ENCODE peak calls at places on chromosomes 16 and 17, in five cellular contexts. V is OCI-LY7, U is hepatocyte, G is GM23248, T is A549. K is an unnamed sample. For H3K4me1, the result is how much of the 10 kb centered on the place peaks cover.

GRCh38 chr17:42843358-42843934 is 934 bp upstream of the AOC2 start:
- DNase-seq in V (peak), U (peak), G (peak), T (peak), K (no peak)

GRCh38 chr17:40547079-40547784 is 18.0 kb downstream of the CCR7 start:
- DNase-seq in V (peak), U (peak), G (no peak), T (no peak), K (no peak)

GRCh38 chr17:28406478-28406824 is 439 bp upstream of the SLC46A1 start:
- DNase-seq in V (no peak), U (peak), G (peak), T (no peak), K (no peak)

GRCh38 chr17:59284317-59284716 is 47.1 kb upstream of the YPEL2 start:
- DNase-seq in V (no peak), U (no peak), G (peak), T (no peak), K (no peak)

GRCh38 chr16:752008-752315 is 8.6 kb upstream of the MSLN start:
- DNase-seq in V (no peak), U (no peak), G (no peak), T (no peak), K (no peak)

GRCh38 chr16:24689128-24689527 is 40.3 kb upstream of the TNRC6A start:
- DNase-seq in V (peak), U (peak), G (peak), T (peak), K (peak)

GRCh38 chr16:700684-701584 is 4.7 kb downstream of the FBXL16 start:
- DNase-seq in V (no peak), U (peak), G (peak), T (no peak), K (peak)

GRCh38 chr17:80487511-80487910 is 11.1 kb upstream of the NPTX1 start:
- DNase-seq in V (no peak), U (no peak), G (no peak), T (no peak), K (no peak)

GRCh38 chr17:45722161-45722560 is 62.0 kb upstream of the CRHR1 start:
- DNase-seq in V (no peak), U (peak), G (peak), T (peak), K (no peak)

GRCh38 chr16:11977206-11978041 is 890 bp downstream of the SNX29 start:
- DNase-seq in V (no peak), U (peak), G (peak), T (no peak), K (no peak)

GRCh38 chr16:11980167-11980844 is 3.8 kb downstream of the SNX29 start:
- DNase-seq in V (no peak), U (no peak), G (no peak), T (no peak), K (peak)

GRCh38 chr16:11973065-11973464 is 3.5 kb upstream of the SNX29 start:
- DNase-seq in V (no peak), U (no peak), G (no peak), T (no peak), K (no peak)

GRCh38 chr16:11976850-11977205 is 294 bp downstream of the SNX29 start:
- DNase-seq in V (no peak), U (no peak), G (no peak), T (no peak), K (no peak)

DNA sequence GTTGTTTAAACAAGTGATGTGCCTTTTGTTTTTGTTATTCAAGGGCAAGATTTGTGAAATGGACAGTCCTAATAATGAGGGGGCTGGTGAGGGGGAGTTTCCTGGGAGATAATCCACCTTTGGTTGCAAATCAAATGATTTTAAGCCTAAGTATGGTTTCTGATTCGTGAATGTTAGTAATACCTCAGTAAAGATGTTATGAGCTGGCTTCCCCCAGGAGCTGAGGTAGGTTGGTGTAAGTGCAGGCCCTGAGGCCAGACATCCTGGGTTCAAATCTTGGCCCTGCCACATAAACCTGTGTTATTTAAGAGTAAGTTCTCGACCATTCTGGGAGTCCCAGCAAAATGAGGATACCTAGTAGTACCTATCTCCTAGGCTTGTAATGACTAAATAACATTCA is 1.5 kb downstream of the SNX29 start:
- DNase-seq in V (peak), U (no peak), G (peak), T (no peak), K (peak)
- H3K4me2 ChIP-seq in V (peak), U (peak), G (peak), T (peak), K (peak)

GRCh38 chr17:2210726-2211125 is 92.9 kb downstream of the SMG6 start:
- DNase-seq in V (no peak), U (no peak), G (no peak), T (no peak), K (no peak)

GRCh38 chr17:2213291-2213960 is 90.2 kb downstream of the SMG6 start:
- DNase-seq in V (no peak), U (no peak), G (peak), T (no peak), K (no peak)

GRCh38 chr17:2214047-2214717 is 89.4 kb downstream of the SMG6 start:
- DNase-seq in V (no peak), U (peak), G (peak), T (no peak), K (no peak)

GRCh38 chr17:2212328-2212981 is 91.1 kb downstream of the SMG6 start:
- DNase-seq in V (no peak), U (no peak), G (peak), T (no peak), K (no peak)

DNA sequence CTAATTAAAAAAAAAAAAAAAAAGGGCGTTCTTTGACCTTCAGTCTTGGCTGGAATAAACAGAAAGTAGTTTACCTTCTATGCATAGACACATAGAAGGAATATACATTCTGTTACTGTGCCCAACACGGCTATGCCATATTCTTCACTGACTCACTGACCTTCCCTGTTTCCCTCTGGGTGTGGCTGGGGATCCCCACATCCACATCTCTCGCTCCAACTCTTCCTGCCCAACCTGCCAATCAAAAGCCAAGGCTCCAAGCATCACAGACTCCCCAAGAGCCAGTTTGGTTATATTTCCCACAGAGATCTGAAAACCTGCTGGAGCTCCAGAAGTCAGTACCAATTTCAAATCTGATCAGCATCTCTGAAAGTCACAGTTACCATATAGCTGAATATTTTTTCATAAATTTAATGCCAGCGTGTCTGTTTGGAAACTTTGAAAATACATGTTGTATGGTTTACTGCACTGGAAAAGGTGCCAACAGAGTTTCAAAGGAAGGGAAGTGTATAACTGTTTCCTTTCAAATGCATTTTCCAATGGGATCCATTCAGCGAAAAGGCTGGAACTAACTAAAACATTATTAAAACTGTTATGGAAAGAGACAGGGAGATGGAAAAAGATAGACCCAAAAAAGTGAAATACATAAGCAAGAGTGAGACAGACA is 91.8 kb downstream of the SMG6 start:
- DNase-seq in V (no peak), U (no peak), G (peak), T (no peak), K (no peak)
- H3K4me1 ChIP-seq in V (under half), U (under half), G (half or more), T (under half), K (under half)

GRCh38 chr16:88580371-88580770 is 10.2 kb downstream of the ZC3H18 start:
- DNase-seq in V (no peak), U (no peak), G (no peak), T (no peak), K (no peak)

GRCh38 chr16:88576307-88576706 is 6.1 kb downstream of the ZC3H18 start:
- DNase-seq in V (no peak), U (no peak), G (no peak), T (no peak), K (no peak)

GRCh38 chr16:88575251-88575650 is 5.0 kb downstream of the ZC3H18 start:
- DNase-seq in V (no peak), U (no peak), G (no peak), T (no peak), K (no peak)

GRCh38 chr16:88578446-88579313 is 8.5 kb downstream of the ZC3H18 start:
- DNase-seq in V (no peak), U (no peak), G (no peak), T (no peak), K (no peak)

GRCh38 chr16:88577166-88577565 is 7.0 kb downstream of the ZC3H18 start:
- DNase-seq in V (no peak), U (no peak), G (no peak), T (no peak), K (no peak)
- H3K4me2 ChIP-seq in V (no peak), U (no peak), G (no peak), T (no peak), K (no peak)

GRCh38 chr17:78912082-78912481 is 9.1 kb upstream of the CEP295NL start:
- DNase-seq in V (no peak), U (no peak), G (no peak), T (no peak), K (no peak)

GRCh38 chr17:78917451-78918307 is 7.5 kb downstream of the TIMP2 start:
- DNase-seq in V (no peak), U (no peak), G (no peak), T (no peak), K (no peak)

GRCh38 chr17:78918979-78919378 is 6.2 kb downstream of the TIMP2 start:
- DNase-seq in V (no peak), U (no peak), G (no peak), T (no peak), K (no peak)

GRCh38 chr17:78919816-78920516 is 5.2 kb downstream of the TIMP2 start:
- DNase-seq in V (no peak), U (no peak), G (no peak), T (no peak), K (no peak)

GRCh38 chr17:78915872-78916632 is 9.1 kb downstream of the TIMP2 start:
- DNase-seq in V (no peak), U (no peak), G (peak), T (peak), K (no peak)
- H3K4me1 ChIP-seq in V (under half), U (under half), G (under half), T (under half), K (under half)

DNA sequence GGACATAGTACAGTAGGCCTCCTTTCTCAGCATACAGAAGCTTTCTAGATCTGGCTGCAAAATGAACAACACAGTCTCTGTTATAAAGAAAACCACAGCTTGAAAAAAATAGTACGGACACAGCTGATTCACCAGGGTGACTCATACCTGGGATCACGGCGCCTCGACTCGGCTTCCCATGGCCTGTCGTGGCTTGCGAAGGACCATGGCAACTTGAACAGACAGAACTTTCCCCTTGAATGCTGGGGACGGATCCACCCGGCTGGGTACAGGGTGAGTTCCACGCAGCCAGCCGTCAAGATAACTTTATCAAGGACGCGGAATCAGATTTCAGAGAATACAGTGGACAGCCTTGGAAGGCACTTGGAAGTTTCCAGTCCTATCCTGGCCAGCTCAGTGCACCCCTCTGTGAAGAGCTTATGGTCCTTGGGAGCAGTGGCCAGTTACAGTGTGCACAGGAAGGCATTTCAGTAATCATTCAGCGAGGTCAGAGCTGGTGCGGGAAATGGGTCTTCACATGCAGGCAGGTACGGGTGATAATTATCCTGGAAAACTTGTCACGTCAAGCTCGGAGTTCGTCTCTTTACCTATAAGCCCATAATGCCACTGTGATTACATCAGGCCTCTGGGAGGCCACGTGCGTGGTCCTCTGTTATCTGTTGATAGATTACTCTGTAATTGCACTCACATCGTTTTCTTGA is 57.9 kb upstream of the MAF start:
- DNase-seq in V (no peak), U (peak), G (peak), T (peak), K (no peak)
- H3K4me2 ChIP-seq in V (no peak), U (peak), G (no peak), T (peak), K (no peak)